ENCODE peak calls at places on chromosomes 6 and 20, in eight cellular contexts. One of them, this sample, is unnamed.
A peak's percentile ranks its signal among the peaks of the same experiment; 100 is the strongest.

GRCh38 chr6:159633196-159633595 is 59.8 kb downstream of the SOD2 start:
- DNase-seq in tibial nerve: no peak
- DNase-seq in hepatocyte: no peak
- DNase-seq in dorsolateral prefrontal cortex: no peak
- DNase-seq in H9: no peak
- DNase-seq in ovary: no peak
- DNase-seq in IMR-90: peak; percentile 27
- DNase-seq in breast epithelium: no peak
- DNase-seq in this sample: no peak

GRCh38 chr6:169961772-169962561 is 210.5 kb downstream of the ERMARD start:
- DNase-seq in breast epithelium: peak; percentile 16
- DNase-seq in hepatocyte: peak; percentile 71
- DNase-seq in H9: peak; percentile 73
- DNase-seq in tibial nerve: no peak
- DNase-seq in dorsolateral prefrontal cortex: no peak
- DNase-seq in IMR-90: no peak
- DNase-seq in ovary: peak; percentile 74
- DNase-seq in this sample: no peak

GRCh38 chr6:16669227-16669626 is 92.0 kb downstream of the ATXN1 start:
- DNase-seq in tibial nerve: no peak
- DNase-seq in hepatocyte: no peak
- DNase-seq in ovary: no peak
- DNase-seq in breast epithelium: no peak
- DNase-seq in H9: no peak
- DNase-seq in dorsolateral prefrontal cortex: no peak
- DNase-seq in IMR-90: peak; percentile 65
- DNase-seq in this sample: no peak

GRCh38 chr20:9454781-9455180 is 59.6 kb upstream of the LAMP5 start:
- DNase-seq in breast epithelium: no peak
- DNase-seq in ovary: no peak
- DNase-seq in hepatocyte: no peak
- DNase-seq in IMR-90: peak; percentile 26
- DNase-seq in H9: no peak
- DNase-seq in tibial nerve: no peak
- DNase-seq in dorsolateral prefrontal cortex: no peak
- DNase-seq in this sample: no peak

GRCh38 chr20:37574199-37574890 is 46.7 kb upstream of the BLCAP start:
- DNase-seq in ovary: no peak
- DNase-seq in hepatocyte: no peak
- DNase-seq in IMR-90: no peak
- DNase-seq in dorsolateral prefrontal cortex: no peak
- DNase-seq in tibial nerve: no peak
- DNase-seq in breast epithelium: no peak
- DNase-seq in H9: peak; percentile 17
- DNase-seq in this sample: no peak

GRCh38 chr6:147506704-147507114 is 1.8 kb upstream of the SAMD5 start:
- DNase-seq in dorsolateral prefrontal cortex: peak; percentile 71
- DNase-seq in hepatocyte: peak; percentile 82
- DNase-seq in breast epithelium: peak; percentile 52
- DNase-seq in H9: peak; percentile 64
- DNase-seq in IMR-90: peak; percentile 45
- DNase-seq in ovary: peak; percentile 83
- DNase-seq in tibial nerve: peak; percentile 38
- DNase-seq in this sample: no peak

GRCh38 chr20:1841554-1842140 is 53.6 kb upstream of the SIRPA start:
- DNase-seq in IMR-90: peak; percentile 26
- DNase-seq in tibial nerve: no peak
- DNase-seq in breast epithelium: peak; percentile 57
- DNase-seq in dorsolateral prefrontal cortex: no peak
- DNase-seq in hepatocyte: no peak
- DNase-seq in ovary: no peak
- DNase-seq in H9: no peak
- DNase-seq in this sample: no peak

GRCh38 chr6:129653229-129653628 is 56.7 kb downstream of the ARHGAP18 start:
- DNase-seq in hepatocyte: no peak
- DNase-seq in ovary: no peak
- DNase-seq in IMR-90: no peak
- DNase-seq in tibial nerve: no peak
- DNase-seq in breast epithelium: no peak
- DNase-seq in dorsolateral prefrontal cortex: no peak
- DNase-seq in H9: no peak
- DNase-seq in this sample: no peak

GRCh38 chr6:137851669-137852068 is 15.4 kb upstream of the TNFAIP3 start:
- DNase-seq in hepatocyte: no peak
- DNase-seq in IMR-90: no peak
- DNase-seq in dorsolateral prefrontal cortex: no peak
- DNase-seq in H9: no peak
- DNase-seq in ovary: no peak
- DNase-seq in breast epithelium: no peak
- DNase-seq in tibial nerve: no peak
- DNase-seq in this sample: no peak

DNA sequence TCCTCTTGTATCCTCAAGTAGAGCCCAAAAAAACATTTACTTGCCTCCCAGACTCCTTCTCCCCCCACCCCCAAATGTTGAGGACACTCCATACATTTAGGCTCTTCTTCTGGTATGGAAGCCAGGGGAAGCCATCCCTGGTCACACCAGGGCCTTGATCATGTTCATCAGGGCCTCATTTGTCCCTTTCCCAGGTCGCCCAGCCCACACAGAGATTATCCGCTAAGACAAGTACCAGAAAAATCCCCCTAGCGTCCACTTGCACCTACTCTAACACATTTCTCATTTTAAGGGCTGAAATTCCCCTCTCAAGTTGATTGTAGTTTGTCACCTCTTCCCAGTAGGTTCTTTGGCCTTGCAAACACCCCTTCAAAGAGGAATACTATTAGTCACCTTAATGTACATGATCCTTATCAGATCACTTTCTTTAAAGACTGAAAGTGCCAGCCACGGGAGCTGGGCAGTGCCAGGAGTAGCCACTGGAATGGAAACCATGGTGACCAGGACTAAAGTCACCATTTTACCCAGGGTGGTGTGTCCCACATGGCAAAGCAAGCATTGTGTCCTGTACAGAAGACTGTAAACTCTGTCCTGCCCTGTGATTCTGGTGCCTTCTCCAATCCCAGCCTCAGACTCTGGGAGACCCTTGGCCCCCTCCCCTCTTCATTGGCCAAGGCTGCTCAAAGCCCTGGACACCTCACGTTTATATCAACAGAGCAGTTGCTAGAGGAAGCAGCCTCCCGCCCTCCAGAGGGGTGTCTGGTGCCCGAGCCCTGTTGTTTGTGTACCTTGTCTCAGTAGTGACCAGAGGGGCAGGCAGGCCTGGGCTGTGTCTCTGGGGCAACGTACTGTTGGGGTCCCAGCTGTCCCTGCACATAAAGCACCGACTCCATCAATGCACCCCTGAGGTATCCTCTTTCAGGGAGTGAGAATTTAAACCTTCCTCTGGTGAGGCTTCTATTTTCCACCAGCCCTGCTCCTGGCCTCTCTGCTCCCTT is 5.0 kb upstream of the APOBEC2 start:
- DNase-seq in tibial nerve: no peak
- DNase-seq in H9: no peak
- DNase-seq in hepatocyte: no peak
- DNase-seq in ovary: no peak
- DNase-seq in breast epithelium: no peak
- DNase-seq in dorsolateral prefrontal cortex: no peak
- DNase-seq in IMR-90: no peak
- DNase-seq in this sample: no peak
- TF ChIP-seq CTCF in tibial nerve: no peak
- TF ChIP-seq CTCF in H9: peak; percentile 17
- TF ChIP-seq CTCF in hepatocyte: no peak
- TF ChIP-seq CTCF in ovary: no peak
- TF ChIP-seq CTCF in breast epithelium: no peak
- TF ChIP-seq CTCF in dorsolateral prefrontal cortex: no peak
- TF ChIP-seq CTCF in IMR-90: no peak
- TF ChIP-seq CTCF in this sample: no peak

GRCh38 chr20:63767886-63768285 is 28.3 kb downstream of the SLC2A4RG start:
- DNase-seq in ovary: no peak
- DNase-seq in tibial nerve: no peak
- DNase-seq in dorsolateral prefrontal cortex: no peak
- DNase-seq in breast epithelium: no peak
- DNase-seq in IMR-90: no peak
- DNase-seq in H9: no peak
- DNase-seq in hepatocyte: no peak
- DNase-seq in this sample: no peak
- TF ChIP-seq CTCF in ovary: no peak
- TF ChIP-seq CTCF in tibial nerve: no peak
- TF ChIP-seq CTCF in dorsolateral prefrontal cortex: no peak
- TF ChIP-seq CTCF in breast epithelium: no peak
- TF ChIP-seq CTCF in IMR-90: no peak
- TF ChIP-seq CTCF in H9: no peak
- TF ChIP-seq CTCF in hepatocyte: no peak
- TF ChIP-seq CTCF in this sample: no peak

GRCh38 chr6:168060521-168060931 is 18.5 kb downstream of the FRMD1 start:
- DNase-seq in IMR-90: peak; percentile 43
- DNase-seq in hepatocyte: peak; percentile 80
- DNase-seq in tibial nerve: no peak
- DNase-seq in breast epithelium: peak; percentile 27
- DNase-seq in H9: peak; percentile 69
- DNase-seq in dorsolateral prefrontal cortex: peak; percentile 49
- DNase-seq in ovary: peak; percentile 63
- DNase-seq in this sample: no peak
- TF ChIP-seq CTCF in IMR-90: peak; percentile 45
- TF ChIP-seq CTCF in hepatocyte: peak; percentile 63
- TF ChIP-seq CTCF in tibial nerve: peak; percentile 30
- TF ChIP-seq CTCF in breast epithelium: no peak
- TF ChIP-seq CTCF in H9: peak; percentile 68
- TF ChIP-seq CTCF in dorsolateral prefrontal cortex: peak; percentile 42
- TF ChIP-seq CTCF in ovary: peak; percentile 25
- TF ChIP-seq CTCF in this sample: peak; percentile 3

DNA sequence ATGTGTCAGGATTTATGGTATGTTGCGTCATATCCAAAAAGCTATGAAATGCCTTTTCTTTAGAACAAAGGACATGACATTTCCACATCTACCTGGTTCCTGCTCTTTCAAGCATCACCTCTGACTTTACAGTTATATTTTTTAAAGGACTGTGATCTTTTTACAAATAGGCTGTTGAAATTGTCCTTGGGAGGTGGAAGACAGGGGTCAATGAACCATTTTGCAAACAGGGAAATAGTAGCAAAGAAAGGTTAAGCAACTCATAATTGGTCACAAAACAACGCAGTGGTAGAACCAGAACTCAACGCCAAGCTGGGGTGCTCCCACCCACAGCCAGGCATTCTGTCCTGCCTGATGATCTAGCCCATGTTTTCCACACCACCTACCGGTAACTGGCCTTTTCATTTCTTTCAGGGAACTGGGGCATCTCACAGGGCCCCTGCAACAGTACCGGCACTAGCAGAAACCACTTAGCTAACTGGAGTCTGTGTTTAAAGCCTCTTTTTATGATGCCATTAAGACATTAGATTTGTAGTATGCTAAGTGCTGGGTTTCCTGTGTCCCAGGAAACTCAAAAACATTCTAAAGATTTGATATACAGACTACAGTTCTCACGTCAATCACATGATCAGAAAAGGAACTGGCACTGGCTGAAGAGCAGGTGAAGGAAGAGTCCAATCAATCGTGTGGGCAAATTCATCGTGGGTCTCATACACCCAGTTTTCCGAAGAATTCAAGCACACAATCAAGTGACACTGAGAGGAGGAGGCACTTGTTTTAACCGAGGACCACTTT is 13.9 kb downstream of the ZNF217 start:
- DNase-seq in tibial nerve: no peak
- DNase-seq in hepatocyte: peak; percentile 42
- DNase-seq in IMR-90: peak; percentile 60
- DNase-seq in H9: no peak
- DNase-seq in breast epithelium: no peak
- DNase-seq in ovary: no peak
- DNase-seq in dorsolateral prefrontal cortex: no peak
- DNase-seq in this sample: no peak
- TF ChIP-seq CTCF in tibial nerve: no peak
- TF ChIP-seq CTCF in hepatocyte: no peak
- TF ChIP-seq CTCF in IMR-90: no peak
- TF ChIP-seq CTCF in H9: no peak
- TF ChIP-seq CTCF in breast epithelium: no peak
- TF ChIP-seq CTCF in ovary: no peak
- TF ChIP-seq CTCF in dorsolateral prefrontal cortex: no peak
- TF ChIP-seq CTCF in this sample: no peak

GRCh38 chr6:128516514-128516898 is 3.9 kb downstream of the PTPRK start:
- DNase-seq in IMR-90: peak; percentile 48
- DNase-seq in dorsolateral prefrontal cortex: no peak
- DNase-seq in H9: no peak
- DNase-seq in hepatocyte: peak; percentile 45
- DNase-seq in breast epithelium: no peak
- DNase-seq in tibial nerve: no peak
- DNase-seq in ovary: no peak
- DNase-seq in this sample: no peak
- TF ChIP-seq CTCF in IMR-90: peak; percentile 35
- TF ChIP-seq CTCF in dorsolateral prefrontal cortex: peak; percentile 43
- TF ChIP-seq CTCF in H9: peak; percentile 47
- TF ChIP-seq CTCF in hepatocyte: peak; percentile 42
- TF ChIP-seq CTCF in breast epithelium: no peak
- TF ChIP-seq CTCF in tibial nerve: no peak
- TF ChIP-seq CTCF in ovary: no peak
- TF ChIP-seq CTCF in this sample: peak; percentile 16

GRCh38 chr20:12207875-12208274 is 290.2 kb downstream of the BTBD3 start:
- DNase-seq in dorsolateral prefrontal cortex: no peak
- DNase-seq in IMR-90: peak; percentile 41
- DNase-seq in ovary: no peak
- DNase-seq in breast epithelium: no peak
- DNase-seq in hepatocyte: peak; percentile 31
- DNase-seq in H9: peak; percentile 63
- DNase-seq in tibial nerve: no peak
- DNase-seq in this sample: no peak
- TF ChIP-seq CTCF in dorsolateral prefrontal cortex: peak; percentile 25
- TF ChIP-seq CTCF in IMR-90: peak; percentile 61
- TF ChIP-seq CTCF in ovary: no peak
- TF ChIP-seq CTCF in breast epithelium: no peak
- TF ChIP-seq CTCF in hepatocyte: peak; percentile 41
- TF ChIP-seq CTCF in H9: peak; percentile 76
- TF ChIP-seq CTCF in tibial nerve: peak; percentile 35
- TF ChIP-seq CTCF in this sample: peak; percentile 29

DNA sequence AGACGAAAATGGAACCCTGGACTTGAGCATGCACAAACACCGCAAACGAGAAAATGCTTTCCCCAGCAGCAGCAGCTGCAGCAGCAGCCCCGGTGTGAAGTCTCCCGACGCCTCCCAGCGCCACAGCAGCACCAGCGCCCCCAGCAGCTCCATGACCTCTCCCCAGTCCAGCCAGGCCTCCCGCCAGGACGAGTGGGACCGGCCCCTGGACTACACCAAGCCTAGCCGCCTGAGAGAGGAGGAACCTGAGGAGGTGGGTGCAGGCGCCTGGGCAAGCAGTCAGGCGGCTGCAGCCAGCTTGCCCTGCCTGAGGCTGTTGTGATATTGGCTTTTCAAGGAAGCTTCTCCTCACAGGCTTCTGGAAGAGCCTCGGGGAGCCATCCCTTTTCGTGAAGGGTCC is 35.8 kb upstream of the PCMTD2 start:
- DNase-seq in breast epithelium: no peak
- DNase-seq in hepatocyte: peak; percentile 34
- DNase-seq in tibial nerve: no peak
- DNase-seq in dorsolateral prefrontal cortex: no peak
- DNase-seq in ovary: no peak
- DNase-seq in H9: peak; percentile 43
- DNase-seq in IMR-90: no peak
- DNase-seq in this sample: no peak
- TF ChIP-seq CTCF in breast epithelium: no peak
- TF ChIP-seq CTCF in hepatocyte: no peak
- TF ChIP-seq CTCF in tibial nerve: no peak
- TF ChIP-seq CTCF in dorsolateral prefrontal cortex: no peak
- TF ChIP-seq CTCF in ovary: no peak
- TF ChIP-seq CTCF in H9: no peak
- TF ChIP-seq CTCF in IMR-90: no peak
- TF ChIP-seq CTCF in this sample: no peak